ENCODE peak calls at places on chromosomes 6 and 20, in four cellular contexts. N, T, Y and R are unnamed samples. For H3K4me1, the result is how much of the 10 kb centered on the place peaks cover.

GRCh38 chr6:650098-650497 is 6.8 kb downstream of the HUS1B start:
- DNase-seq in N (no peak), T (no peak), Y (no peak), R (no peak)

GRCh38 chr6:133646021-133646682 is 242.8 kb upstream of the TCF21 start:
- DNase-seq in N (no peak), T (no peak), Y (no peak), R (no peak)

GRCh38 chr6:98627129-98627775 is 207.1 kb upstream of the POU3F2 start:
- DNase-seq in N (no peak), T (no peak), Y (no peak), R (no peak)

GRCh38 chr20:3174442-3175263 is 1.3 kb upstream of the LZTS3 start:
- DNase-seq in N (no peak), T (no peak), Y (peak), R (no peak)

GRCh38 chr20:7617797-7618196 is 322.5 kb downstream of the HAO1 start:
- DNase-seq in N (no peak), T (no peak), Y (no peak), R (no peak)

GRCh38 chr6:35238843-35239289 is 20.7 kb upstream of the ZNF76 start:
- DNase-seq in N (no peak), T (peak), Y (no peak), R (no peak)

GRCh38 chr6:4895971-4896370 is 107.9 kb downstream of the RPP40 start:
- DNase-seq in N (no peak), T (no peak), Y (no peak), R (no peak)

GRCh38 chr6:2257358-2257757 is 12.0 kb upstream of the GMDS start:
- DNase-seq in N (no peak), T (no peak), Y (no peak), R (no peak)

GRCh38 chr20:37295001-37295400 is 5.5 kb downstream of the MANBAL start:
- DNase-seq in N (no peak), T (no peak), Y (peak), R (no peak)

GRCh38 chr20:44052166-44052565 is 134.8 kb downstream of the JPH2 start:
- DNase-seq in N (no peak), T (no peak), Y (no peak), R (no peak)

GRCh38 chr20:44053046-44053445 is 133.9 kb downstream of the JPH2 start:
- DNase-seq in N (no peak), T (no peak), Y (no peak), R (no peak)

GRCh38 chr20:44050925-44051660 is 135.9 kb downstream of the JPH2 start:
- DNase-seq in N (no peak), T (no peak), Y (no peak), R (no peak)

GRCh38 chr20:44051661-44052000 is 135.4 kb downstream of the JPH2 start:
- DNase-seq in N (no peak), T (no peak), Y (no peak), R (no peak)

DNA sequence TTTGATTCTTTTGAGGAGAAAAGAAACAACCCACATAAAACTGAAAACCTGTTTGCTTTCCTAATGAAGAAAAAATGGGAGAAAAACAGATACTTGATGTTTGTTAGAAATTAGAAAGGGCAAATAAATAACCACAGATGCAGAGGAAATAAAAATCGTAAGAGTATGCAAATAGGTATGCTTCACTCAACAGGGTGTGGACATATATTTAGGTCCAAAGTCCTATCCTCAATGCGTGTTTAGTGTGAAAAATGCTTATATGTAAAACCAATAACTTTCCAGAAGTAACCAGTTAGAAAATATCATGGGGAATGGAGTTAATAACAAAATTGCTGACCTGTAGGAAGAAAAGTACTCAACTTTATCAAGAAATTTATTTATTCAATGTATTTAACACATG is 135.7 kb downstream of the TOX2 start:
- DNase-seq in N (no peak), T (no peak), Y (no peak), R (no peak)
- H3K4me1 ChIP-seq in N (under half), T (under half), Y (under half), R (under half)

DNA sequence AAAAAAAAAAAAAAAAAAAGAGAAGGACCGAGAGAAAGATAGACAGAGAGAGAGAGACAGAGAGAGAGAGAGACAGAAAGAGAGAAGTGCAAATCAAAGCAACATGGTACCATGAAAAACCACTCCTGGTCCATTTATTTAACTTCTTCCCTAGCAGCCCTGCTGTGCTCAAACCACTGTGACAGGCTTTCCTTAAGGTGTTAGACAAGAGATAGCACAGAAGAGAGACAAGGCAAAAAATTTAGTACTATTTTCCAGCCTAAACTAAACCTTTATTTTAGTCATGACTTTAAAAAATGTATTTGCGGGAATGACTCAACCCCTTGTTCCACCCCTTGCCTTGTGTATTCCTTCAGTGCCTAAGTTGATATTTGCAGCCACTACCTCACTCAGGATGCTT is 437 bp downstream of the RIPOR2 start:
- DNase-seq in N (no peak), T (no peak), Y (no peak), R (no peak)
- H3K4me3 ChIP-seq in N (no peak), T (no peak), Y (no peak), R (peak)

GRCh38 chr6:161103475-161103874 is 111.9 kb downstream of the MAP3K4 start:
- DNase-seq in N (no peak), T (no peak), Y (no peak), R (no peak)

GRCh38 chr6:161107779-161108380 is 116.3 kb downstream of the MAP3K4 start:
- DNase-seq in N (no peak), T (no peak), Y (no peak), R (no peak)

GRCh38 chr6:161104966-161105365 is 113.4 kb downstream of the MAP3K4 start:
- DNase-seq in N (no peak), T (no peak), Y (no peak), R (no peak)

GRCh38 chr6:161108886-161109285 is 117.3 kb downstream of the MAP3K4 start:
- DNase-seq in N (no peak), T (no peak), Y (no peak), R (no peak)

GRCh38 chr6:161105408-161105807 is 113.8 kb downstream of the MAP3K4 start:
- DNase-seq in N (no peak), T (no peak), Y (no peak), R (no peak)
- H3K27ac ChIP-seq in N (no peak), T (no peak), Y (no peak), R (no peak)

GRCh38 chr20:48482790-48483189 is 345.0 kb downstream of the PREX1 start:
- DNase-seq in N (no peak), T (no peak), Y (no peak), R (no peak)
- H3K4me1 ChIP-seq in N (under half), T (under half), Y (under half), R (under half)

GRCh38 chr20:24468401-24469115 is 871 bp upstream of the SYNDIG1 start:
- DNase-seq in N (no peak), T (no peak), Y (no peak), R (no peak)

GRCh38 chr20:24469116-24470030 is at the start of gene SYNDIG1:
- DNase-seq in N (peak), T (peak), Y (no peak), R (no peak)

GRCh38 chr20:24470782-24471582 is 1.6 kb downstream of the SYNDIG1 start:
- DNase-seq in N (peak), T (no peak), Y (no peak), R (no peak)

GRCh38 chr20:24472426-24472825 is 3.0 kb downstream of the SYNDIG1 start:
- DNase-seq in N (peak), T (no peak), Y (no peak), R (no peak)

GRCh38 chr20:24470031-24470781 is 777 bp downstream of the SYNDIG1 start:
- DNase-seq in N (peak), T (no peak), Y (no peak), R (no peak)
- H3K4me3 ChIP-seq in N (peak), T (peak), Y (peak), R (no peak)